ENCODE peak calls at places on chromosomes 16 and 17, in nine cellular contexts. H, P, Q, A, S, C, M, E and B are unnamed samples.
A peak's percentile ranks its signal among the peaks of the same experiment; 100 is the strongest.

GRCh38 chr17:33318241-33318640 is 25.1 kb upstream of the ASIC2 start:
- DNase-seq in H (no peak), C (no peak), Q (no peak), S (no peak), E (no peak), A (no peak), M (no peak), P (no peak), B (no peak)

GRCh38 chr16:67526149-67526732 is 2.4 kb upstream of the RIPOR1 start:
- DNase-seq in S (no peak), A (no peak), Q (no peak), P (no peak), C (no peak), E (no peak), H (no peak), M (no peak), B (no peak)

GRCh38 chr17:40297511-40297910 is 9.8 kb downstream of the CDC6 start:
- DNase-seq in P (no peak), Q (no peak), M (no peak), S (no peak), A (no peak), C (no peak), H (no peak), E (no peak), B (no peak)

GRCh38 chr16:70768205-70768580 is 32.8 kb downstream of the VAC14 start:
- DNase-seq in A (no peak), E (no peak), S (no peak), Q (no peak), P (no peak), M (no peak), C (no peak), H (no peak), B (no peak)

GRCh38 chr17:66791337-66791736 is 43.6 kb upstream of the CACNG5 start:
- DNase-seq in Q (no peak), S (peak; percentile 10), P (no peak), A (peak; percentile 84), E (no peak), C (no peak), M (no peak), H (no peak), B (no peak)

GRCh38 chr17:66190738-66191606 is 961 bp downstream of the CEP112 start:
- DNase-seq in S (peak; percentile 16), E (no peak), A (no peak), Q (no peak), M (no peak), C (no peak), H (no peak), P (peak; percentile 59), B (no peak)

GRCh38 chr17:80992077-80992947 is 671 bp downstream of the CHMP6 start:
- DNase-seq in Q (no peak), C (no peak), P (no peak), M (no peak), E (no peak), H (no peak), S (no peak), A (no peak), B (no peak)

GRCh38 chr16:68786685-68787418 is 49.8 kb downstream of the CDH1 start:
- DNase-seq in S (no peak), C (no peak), P (peak; percentile 60), E (peak; percentile 18), M (no peak), H (no peak), Q (no peak), A (no peak), B (no peak)

GRCh38 chr16:88626646-88627045 is 11.7 kb upstream of the IL17C start:
- DNase-seq in A (no peak), M (no peak), C (no peak), H (no peak), E (no peak), S (no peak), Q (no peak), P (no peak), B (no peak)

GRCh38 chr17:78401246-78401645 is 22.8 kb downstream of the PGS1 start:
- DNase-seq in H (no peak), E (no peak), M (no peak), Q (no peak), A (no peak), C (no peak), P (peak; percentile 44), S (no peak), B (no peak)

GRCh38 chr16:72073831-72074230 is 10.8 kb downstream of the HPR start:
- DNase-seq in M (no peak), P (peak; percentile 81), E (no peak), Q (no peak), C (no peak), H (no peak), A (no peak), S (no peak), B (no peak)

GRCh38 chr17:46979023-46979870 is at the start of gene RPRML:
- DNase-seq in M (peak; percentile 59), S (no peak), A (no peak), E (peak; percentile 24), H (peak; percentile 33), C (no peak), P (peak; percentile 32), Q (peak; percentile 1), B (peak; percentile 28)